ENCODE peak calls at places on chromosomes 3 and 15, in ten cellular contexts. One of them, this sample, is unnamed. For H4K20me1, the result is how much of the 10 kb centered on the place peaks cover.

GRCh38 chr3:115766587-115767492 is 143.5 kb downstream of the GAP43 start:
- DNase-seq in mammary epithelial cell: peak
- DNase-seq in HepG2: no peak
- DNase-seq in fibroblast of lung: peak
- DNase-seq in GM23338: no peak
- DNase-seq in MM.1S: no peak
- DNase-seq in GM23248: peak
- DNase-seq in GM12878: no peak
- DNase-seq in hepatocyte: no peak
- DNase-seq in PC-3: peak
- DNase-seq in this sample: no peak

GRCh38 chr3:8702560-8702959 is 31.0 kb upstream of the CAV3 start:
- DNase-seq in HepG2: no peak
- DNase-seq in MM.1S: no peak
- DNase-seq in fibroblast of lung: no peak
- DNase-seq in GM23338: peak
- DNase-seq in hepatocyte: no peak
- DNase-seq in GM23248: no peak
- DNase-seq in mammary epithelial cell: no peak
- DNase-seq in GM12878: no peak
- DNase-seq in PC-3: peak
- DNase-seq in this sample: no peak

GRCh38 chr3:142470826-142471225 is 23.0 kb upstream of the XRN1 start:
- DNase-seq in HepG2: no peak
- DNase-seq in GM12878: no peak
- DNase-seq in fibroblast of lung: no peak
- DNase-seq in GM23338: no peak
- DNase-seq in MM.1S: no peak
- DNase-seq in hepatocyte: no peak
- DNase-seq in PC-3: no peak
- DNase-seq in GM23248: no peak
- DNase-seq in mammary epithelial cell: no peak
- DNase-seq in this sample: no peak

GRCh38 chr3:76470285-76470684 is 569.6 kb upstream of the ROBO2 start:
- DNase-seq in GM23338: no peak
- DNase-seq in hepatocyte: no peak
- DNase-seq in PC-3: peak
- DNase-seq in GM23248: peak
- DNase-seq in fibroblast of lung: peak
- DNase-seq in MM.1S: no peak
- DNase-seq in GM12878: no peak
- DNase-seq in mammary epithelial cell: no peak
- DNase-seq in HepG2: no peak
- DNase-seq in this sample: peak

GRCh38 chr3:71194785-71195184 is 388.7 kb downstream of the FOXP1 start:
- DNase-seq in HepG2: no peak
- DNase-seq in GM12878: no peak
- DNase-seq in fibroblast of lung: no peak
- DNase-seq in PC-3: no peak
- DNase-seq in hepatocyte: no peak
- DNase-seq in GM23338: peak
- DNase-seq in GM23248: no peak
- DNase-seq in mammary epithelial cell: no peak
- DNase-seq in MM.1S: no peak
- DNase-seq in this sample: no peak

GRCh38 chr3:162525052-162525451 is 1028.4 kb downstream of the OTOL1 start:
- DNase-seq in HepG2: no peak
- DNase-seq in fibroblast of lung: peak
- DNase-seq in GM12878: no peak
- DNase-seq in GM23248: peak
- DNase-seq in mammary epithelial cell: no peak
- DNase-seq in GM23338: no peak
- DNase-seq in hepatocyte: peak
- DNase-seq in MM.1S: no peak
- DNase-seq in PC-3: no peak
- DNase-seq in this sample: no peak

GRCh38 chr15:49918106-49918505 is 200.9 kb downstream of the ATP8B4 start:
- DNase-seq in fibroblast of lung: peak
- DNase-seq in mammary epithelial cell: peak
- DNase-seq in GM23248: peak
- DNase-seq in hepatocyte: no peak
- DNase-seq in PC-3: peak
- DNase-seq in MM.1S: no peak
- DNase-seq in GM23338: no peak
- DNase-seq in HepG2: no peak
- DNase-seq in GM12878: no peak
- DNase-seq in this sample: no peak

GRCh38 chr3:31721709-31722108 is 189.0 kb downstream of the STT3B start:
- DNase-seq in HepG2: peak
- DNase-seq in GM12878: no peak
- DNase-seq in PC-3: no peak
- DNase-seq in hepatocyte: peak
- DNase-seq in mammary epithelial cell: no peak
- DNase-seq in GM23338: no peak
- DNase-seq in GM23248: no peak
- DNase-seq in MM.1S: no peak
- DNase-seq in fibroblast of lung: no peak
- DNase-seq in this sample: no peak

GRCh38 chr3:129486057-129487035 is 42.1 kb upstream of the RHO start:
- DNase-seq in PC-3: peak
- DNase-seq in GM23248: peak
- DNase-seq in GM12878: peak
- DNase-seq in HepG2: no peak
- DNase-seq in fibroblast of lung: peak
- DNase-seq in hepatocyte: no peak
- DNase-seq in mammary epithelial cell: peak
- DNase-seq in MM.1S: no peak
- DNase-seq in GM23338: peak
- DNase-seq in this sample: no peak

GRCh38 chr3:66410976-66411375 is 89.8 kb downstream of the LRIG1 start:
- DNase-seq in HepG2: no peak
- DNase-seq in fibroblast of lung: no peak
- DNase-seq in GM12878: no peak
- DNase-seq in mammary epithelial cell: no peak
- DNase-seq in PC-3: no peak
- DNase-seq in GM23338: no peak
- DNase-seq in MM.1S: no peak
- DNase-seq in GM23248: no peak
- DNase-seq in hepatocyte: no peak
- DNase-seq in this sample: no peak

GRCh38 chr3:66410371-66410770 is 90.5 kb downstream of the LRIG1 start:
- DNase-seq in PC-3: no peak
- DNase-seq in GM12878: no peak
- DNase-seq in mammary epithelial cell: no peak
- DNase-seq in HepG2: no peak
- DNase-seq in MM.1S: no peak
- DNase-seq in hepatocyte: no peak
- DNase-seq in GM23338: no peak
- DNase-seq in fibroblast of lung: no peak
- DNase-seq in GM23248: no peak
- DNase-seq in this sample: no peak

GRCh38 chr3:66411436-66411835 is 89.4 kb downstream of the LRIG1 start:
- DNase-seq in MM.1S: no peak
- DNase-seq in GM23248: peak
- DNase-seq in GM23338: no peak
- DNase-seq in fibroblast of lung: no peak
- DNase-seq in GM12878: no peak
- DNase-seq in HepG2: no peak
- DNase-seq in hepatocyte: no peak
- DNase-seq in mammary epithelial cell: no peak
- DNase-seq in PC-3: no peak
- DNase-seq in this sample: no peak

GRCh38 chr3:66413151-66413751 is 87.6 kb downstream of the LRIG1 start:
- DNase-seq in GM23338: no peak
- DNase-seq in GM23248: peak
- DNase-seq in PC-3: peak
- DNase-seq in hepatocyte: no peak
- DNase-seq in GM12878: no peak
- DNase-seq in mammary epithelial cell: no peak
- DNase-seq in fibroblast of lung: peak
- DNase-seq in HepG2: no peak
- DNase-seq in MM.1S: no peak
- DNase-seq in this sample: no peak

GRCh38 chr3:66412176-66412887 is 88.5 kb downstream of the LRIG1 start:
- DNase-seq in fibroblast of lung: no peak
- DNase-seq in GM23248: no peak
- DNase-seq in GM23338: no peak
- DNase-seq in PC-3: no peak
- DNase-seq in hepatocyte: no peak
- DNase-seq in HepG2: no peak
- DNase-seq in GM12878: no peak
- DNase-seq in mammary epithelial cell: no peak
- DNase-seq in MM.1S: no peak
- DNase-seq in this sample: no peak
- H4K20me1 ChIP-seq in fibroblast of lung: under half
- H4K20me1 ChIP-seq in GM23248: under half
- H4K20me1 ChIP-seq in GM23338: under half
- H4K20me1 ChIP-seq in PC-3: under half
- H4K20me1 ChIP-seq in hepatocyte: under half
- H4K20me1 ChIP-seq in HepG2: under half
- H4K20me1 ChIP-seq in GM12878: under half
- H4K20me1 ChIP-seq in mammary epithelial cell: under half
- H4K20me1 ChIP-seq in MM.1S: under half
- H4K20me1 ChIP-seq in this sample: under half

GRCh38 chr3:134372405-134373277 is 1.6 kb downstream of the AMOTL2 start:
- DNase-seq in GM23338: no peak
- DNase-seq in hepatocyte: no peak
- DNase-seq in PC-3: no peak
- DNase-seq in mammary epithelial cell: no peak
- DNase-seq in HepG2: no peak
- DNase-seq in MM.1S: no peak
- DNase-seq in fibroblast of lung: no peak
- DNase-seq in GM12878: no peak
- DNase-seq in GM23248: peak
- DNase-seq in this sample: no peak
- H3K4me3 ChIP-seq in GM23338: peak
- H3K4me3 ChIP-seq in hepatocyte: peak
- H3K4me3 ChIP-seq in PC-3: peak
- H3K4me3 ChIP-seq in mammary epithelial cell: peak
- H3K4me3 ChIP-seq in HepG2: peak
- H3K4me3 ChIP-seq in MM.1S: no peak
- H3K4me3 ChIP-seq in fibroblast of lung: peak
- H3K4me3 ChIP-seq in GM12878: no peak
- H3K4me3 ChIP-seq in GM23248: peak
- H3K4me3 ChIP-seq in this sample: peak

DNA sequence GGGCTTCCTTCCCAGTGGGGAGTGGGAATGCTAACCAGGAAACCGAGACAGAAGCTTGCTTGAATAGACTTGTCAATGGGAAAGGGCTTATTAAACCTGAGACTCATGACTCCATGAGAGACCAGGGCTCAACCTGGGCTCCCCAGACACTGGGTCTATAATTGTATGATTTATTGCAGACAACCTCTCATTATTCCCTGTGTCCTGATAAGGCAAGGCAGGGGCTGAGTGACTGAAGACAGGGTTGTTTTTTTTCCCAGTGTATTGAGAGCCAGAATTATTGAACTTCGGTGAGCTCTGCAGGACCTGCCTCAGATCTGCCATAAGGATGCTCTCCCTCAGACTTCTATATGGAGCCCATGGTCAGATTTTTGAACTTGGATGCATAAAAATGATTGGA is 79.5 kb upstream of the KLHL25 start:
- DNase-seq in GM23338: no peak
- DNase-seq in hepatocyte: no peak
- DNase-seq in GM23248: no peak
- DNase-seq in HepG2: no peak
- DNase-seq in fibroblast of lung: no peak
- DNase-seq in MM.1S: no peak
- DNase-seq in mammary epithelial cell: no peak
- DNase-seq in PC-3: no peak
- DNase-seq in GM12878: no peak
- DNase-seq in this sample: no peak
- H4K20me1 ChIP-seq in GM23338: under half
- H4K20me1 ChIP-seq in hepatocyte: under half
- H4K20me1 ChIP-seq in GM23248: under half
- H4K20me1 ChIP-seq in HepG2: under half
- H4K20me1 ChIP-seq in fibroblast of lung: under half
- H4K20me1 ChIP-seq in MM.1S: under half
- H4K20me1 ChIP-seq in mammary epithelial cell: under half
- H4K20me1 ChIP-seq in PC-3: under half
- H4K20me1 ChIP-seq in GM12878: under half
- H4K20me1 ChIP-seq in this sample: under half

GRCh38 chr15:52787549-52788098 is 2.5 kb downstream of the ONECUT1 start:
- DNase-seq in GM23248: no peak
- DNase-seq in MM.1S: no peak
- DNase-seq in hepatocyte: no peak
- DNase-seq in PC-3: no peak
- DNase-seq in HepG2: no peak
- DNase-seq in fibroblast of lung: no peak
- DNase-seq in GM12878: no peak
- DNase-seq in GM23338: peak
- DNase-seq in mammary epithelial cell: no peak
- DNase-seq in this sample: no peak

GRCh38 chr15:52788099-52788986 is 1.8 kb downstream of the ONECUT1 start:
- DNase-seq in HepG2: no peak
- DNase-seq in PC-3: no peak
- DNase-seq in hepatocyte: no peak
- DNase-seq in GM23248: no peak
- DNase-seq in GM12878: no peak
- DNase-seq in fibroblast of lung: no peak
- DNase-seq in MM.1S: no peak
- DNase-seq in mammary epithelial cell: peak
- DNase-seq in GM23338: peak
- DNase-seq in this sample: no peak

GRCh38 chr15:52790166-52790708 is at the start of gene ONECUT1:
- DNase-seq in HepG2: peak
- DNase-seq in mammary epithelial cell: peak
- DNase-seq in MM.1S: peak
- DNase-seq in fibroblast of lung: peak
- DNase-seq in PC-3: peak
- DNase-seq in GM23248: peak
- DNase-seq in hepatocyte: peak
- DNase-seq in GM23338: peak
- DNase-seq in GM12878: no peak
- DNase-seq in this sample: no peak

GRCh38 chr15:52789601-52790165 is 453 bp downstream of the ONECUT1 start:
- DNase-seq in GM23248: peak
- DNase-seq in PC-3: no peak
- DNase-seq in fibroblast of lung: peak
- DNase-seq in MM.1S: no peak
- DNase-seq in hepatocyte: no peak
- DNase-seq in GM12878: no peak
- DNase-seq in mammary epithelial cell: peak
- DNase-seq in HepG2: no peak
- DNase-seq in GM23338: peak
- DNase-seq in this sample: no peak

DNA sequence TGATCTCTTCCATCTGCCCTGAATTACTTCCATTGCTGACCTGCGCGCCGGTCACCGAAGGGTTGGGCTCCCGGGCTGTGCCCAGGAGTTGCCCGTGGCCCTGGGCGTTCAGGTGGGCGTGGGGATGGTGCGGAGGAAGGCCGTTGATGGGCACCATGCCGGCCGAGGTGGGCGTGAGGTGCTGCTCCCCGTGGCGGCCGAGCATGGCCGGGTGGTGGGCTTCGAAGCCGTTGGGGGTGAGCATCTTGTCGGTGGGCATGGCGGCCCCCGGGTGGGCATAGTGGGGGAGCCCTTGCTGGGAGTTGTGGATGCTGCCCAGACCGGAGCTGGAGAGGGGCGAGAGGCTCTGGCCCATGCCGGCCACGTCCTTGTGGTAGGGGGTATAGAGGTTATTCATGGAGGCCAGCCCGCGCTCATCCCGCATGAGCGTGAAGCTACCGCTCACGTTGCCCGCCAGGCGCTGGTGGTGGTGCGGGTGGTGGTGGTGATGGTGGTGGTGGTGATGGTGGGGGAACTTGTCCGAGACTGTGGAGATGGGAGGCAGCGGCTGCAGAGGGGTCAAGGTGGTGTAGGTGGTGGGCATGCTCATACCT is 1.0 kb downstream of the ONECUT1 start:
- DNase-seq in HepG2: no peak
- DNase-seq in GM23248: no peak
- DNase-seq in mammary epithelial cell: no peak
- DNase-seq in hepatocyte: no peak
- DNase-seq in PC-3: no peak
- DNase-seq in GM23338: no peak
- DNase-seq in MM.1S: no peak
- DNase-seq in GM12878: no peak
- DNase-seq in fibroblast of lung: no peak
- DNase-seq in this sample: no peak
- H3K4me3 ChIP-seq in HepG2: peak
- H3K4me3 ChIP-seq in GM23248: no peak
- H3K4me3 ChIP-seq in mammary epithelial cell: no peak
- H3K4me3 ChIP-seq in hepatocyte: no peak
- H3K4me3 ChIP-seq in PC-3: peak
- H3K4me3 ChIP-seq in GM23338: peak
- H3K4me3 ChIP-seq in MM.1S: no peak
- H3K4me3 ChIP-seq in GM12878: no peak
- H3K4me3 ChIP-seq in fibroblast of lung: no peak
- H3K4me3 ChIP-seq in this sample: no peak

This sample was measured in keratinocyte.